ENCODE peak calls at places on chromosomes 1 and 21, in nine cellular contexts. One of them, this sample, is unnamed.

GRCh38 chr1:199129247-199129646 is 490.4 kb downstream of the PTPRC start:
- DNase-seq in MM.1S: no peak
- DNase-seq in cardiac muscle cell: no peak
- DNase-seq in K562: no peak
- DNase-seq in uterus: no peak
- DNase-seq in fibroblast of lung: peak
- DNase-seq in endothelial cell of umbilical vein: peak
- DNase-seq in breast epithelium: no peak
- DNase-seq in A549: no peak
- DNase-seq in this sample: no peak

GRCh38 chr1:201542166-201543045 is 3.5 kb downstream of the NAV1 start:
- DNase-seq in K562: no peak
- DNase-seq in breast epithelium: no peak
- DNase-seq in uterus: no peak
- DNase-seq in endothelial cell of umbilical vein: peak
- DNase-seq in cardiac muscle cell: no peak
- DNase-seq in A549: no peak
- DNase-seq in fibroblast of lung: peak
- DNase-seq in MM.1S: no peak
- DNase-seq in this sample: no peak

GRCh38 chr1:202615501-202616354 is 94.5 kb downstream of the SYT2 start:
- DNase-seq in MM.1S: peak
- DNase-seq in A549: no peak
- DNase-seq in breast epithelium: no peak
- DNase-seq in K562: no peak
- DNase-seq in fibroblast of lung: peak
- DNase-seq in uterus: no peak
- DNase-seq in endothelial cell of umbilical vein: peak
- DNase-seq in cardiac muscle cell: peak
- DNase-seq in this sample: peak

GRCh38 chr1:199948587-199949280 is 78.8 kb upstream of the NR5A2 start:
- DNase-seq in K562: no peak
- DNase-seq in fibroblast of lung: peak
- DNase-seq in endothelial cell of umbilical vein: peak
- DNase-seq in cardiac muscle cell: no peak
- DNase-seq in A549: peak
- DNase-seq in uterus: no peak
- DNase-seq in MM.1S: peak
- DNase-seq in breast epithelium: no peak
- DNase-seq in this sample: no peak

GRCh38 chr21:29163381-29164115 is 33.1 kb downstream of the MAP3K7CL start:
- DNase-seq in cardiac muscle cell: no peak
- DNase-seq in endothelial cell of umbilical vein: no peak
- DNase-seq in MM.1S: no peak
- DNase-seq in K562: no peak
- DNase-seq in fibroblast of lung: peak
- DNase-seq in uterus: no peak
- DNase-seq in A549: no peak
- DNase-seq in breast epithelium: no peak
- DNase-seq in this sample: no peak

GRCh38 chr1:234427950-234428646 is 50.9 kb downstream of the TARBP1 start:
- DNase-seq in MM.1S: no peak
- DNase-seq in K562: no peak
- DNase-seq in cardiac muscle cell: no peak
- DNase-seq in fibroblast of lung: no peak
- DNase-seq in endothelial cell of umbilical vein: peak
- DNase-seq in breast epithelium: no peak
- DNase-seq in uterus: no peak
- DNase-seq in A549: no peak
- DNase-seq in this sample: no peak

GRCh38 chr1:29398431-29398830 is 162.1 kb downstream of the PTPRU start:
- DNase-seq in endothelial cell of umbilical vein: no peak
- DNase-seq in fibroblast of lung: peak
- DNase-seq in MM.1S: no peak
- DNase-seq in cardiac muscle cell: no peak
- DNase-seq in uterus: no peak
- DNase-seq in breast epithelium: peak
- DNase-seq in K562: no peak
- DNase-seq in A549: no peak
- DNase-seq in this sample: no peak

GRCh38 chr21:20445971-20446370 is 552.2 kb upstream of the NCAM2 start:
- DNase-seq in A549: no peak
- DNase-seq in cardiac muscle cell: no peak
- DNase-seq in uterus: no peak
- DNase-seq in fibroblast of lung: no peak
- DNase-seq in breast epithelium: no peak
- DNase-seq in MM.1S: no peak
- DNase-seq in K562: no peak
- DNase-seq in endothelial cell of umbilical vein: no peak
- DNase-seq in this sample: no peak

GRCh38 chr21:44519346-44520325 is 20.4 kb downstream of the KRTAP10-1 start:
- DNase-seq in cardiac muscle cell: no peak
- DNase-seq in K562: no peak
- DNase-seq in endothelial cell of umbilical vein: no peak
- DNase-seq in fibroblast of lung: no peak
- DNase-seq in uterus: no peak
- DNase-seq in breast epithelium: no peak
- DNase-seq in MM.1S: no peak
- DNase-seq in A549: no peak
- DNase-seq in this sample: no peak

GRCh38 chr1:182990413-182991144 is 32.6 kb upstream of the LAMC1 start:
- DNase-seq in endothelial cell of umbilical vein: peak
- DNase-seq in cardiac muscle cell: no peak
- DNase-seq in fibroblast of lung: peak
- DNase-seq in breast epithelium: no peak
- DNase-seq in A549: no peak
- DNase-seq in MM.1S: no peak
- DNase-seq in K562: no peak
- DNase-seq in uterus: no peak
- DNase-seq in this sample: no peak

GRCh38 chr1:4063516-4063915 is 163.4 kb upstream of the C1orf174 start:
- DNase-seq in A549: no peak
- DNase-seq in fibroblast of lung: no peak
- DNase-seq in uterus: no peak
- DNase-seq in breast epithelium: no peak
- DNase-seq in endothelial cell of umbilical vein: no peak
- DNase-seq in MM.1S: no peak
- DNase-seq in K562: no peak
- DNase-seq in cardiac muscle cell: no peak
- DNase-seq in this sample: no peak

GRCh38 chr1:212561501-212561931 is 47.0 kb upstream of the ATF3 start:
- DNase-seq in fibroblast of lung: peak
- DNase-seq in K562: no peak
- DNase-seq in breast epithelium: no peak
- DNase-seq in cardiac muscle cell: no peak
- DNase-seq in A549: peak
- DNase-seq in endothelial cell of umbilical vein: peak
- DNase-seq in MM.1S: no peak
- DNase-seq in uterus: no peak
- DNase-seq in this sample: no peak

GRCh38 chr1:247347395-247348222 is 15.9 kb upstream of the ZNF496 start:
- DNase-seq in breast epithelium: no peak
- DNase-seq in MM.1S: no peak
- DNase-seq in cardiac muscle cell: no peak
- DNase-seq in K562: no peak
- DNase-seq in A549: no peak
- DNase-seq in endothelial cell of umbilical vein: no peak
- DNase-seq in uterus: peak
- DNase-seq in fibroblast of lung: no peak
- DNase-seq in this sample: peak

GRCh38 chr1:198254948-198255347 is 98.2 kb downstream of the NEK7 start:
- DNase-seq in A549: no peak
- DNase-seq in MM.1S: no peak
- DNase-seq in uterus: no peak
- DNase-seq in cardiac muscle cell: no peak
- DNase-seq in K562: no peak
- DNase-seq in breast epithelium: no peak
- DNase-seq in endothelial cell of umbilical vein: no peak
- DNase-seq in fibroblast of lung: no peak
- DNase-seq in this sample: no peak

GRCh38 chr1:85894651-85895050 is 186.4 kb upstream of the ZNHIT6 start:
- DNase-seq in uterus: no peak
- DNase-seq in MM.1S: peak
- DNase-seq in K562: peak
- DNase-seq in A549: peak
- DNase-seq in fibroblast of lung: peak
- DNase-seq in endothelial cell of umbilical vein: peak
- DNase-seq in breast epithelium: no peak
- DNase-seq in cardiac muscle cell: peak
- DNase-seq in this sample: peak

GRCh38 chr1:41547781-41548560 is 63.5 kb upstream of the EDN2 start:
- DNase-seq in endothelial cell of umbilical vein: no peak
- DNase-seq in uterus: peak
- DNase-seq in cardiac muscle cell: no peak
- DNase-seq in fibroblast of lung: no peak
- DNase-seq in K562: no peak
- DNase-seq in breast epithelium: no peak
- DNase-seq in A549: no peak
- DNase-seq in MM.1S: no peak
- DNase-seq in this sample: no peak

GRCh38 chr1:227547604-227548397 is 15.6 kb upstream of the ZNF678 start:
- DNase-seq in fibroblast of lung: no peak
- DNase-seq in uterus: no peak
- DNase-seq in K562: no peak
- DNase-seq in breast epithelium: no peak
- DNase-seq in cardiac muscle cell: no peak
- DNase-seq in MM.1S: no peak
- DNase-seq in endothelial cell of umbilical vein: no peak
- DNase-seq in A549: no peak
- DNase-seq in this sample: no peak
- H3K27ac ChIP-seq in fibroblast of lung: no peak
- H3K27ac ChIP-seq in uterus: no peak
- H3K27ac ChIP-seq in K562: no peak
- H3K27ac ChIP-seq in breast epithelium: no peak
- H3K27ac ChIP-seq in cardiac muscle cell: no peak
- H3K27ac ChIP-seq in MM.1S: no peak
- H3K27ac ChIP-seq in endothelial cell of umbilical vein: no peak
- H3K27ac ChIP-seq in A549: no peak
- H3K27ac ChIP-seq in this sample: no peak

GRCh38 chr1:1434131-1434811 is 1.2 kb upstream of the VWA1 start:
- DNase-seq in A549: no peak
- DNase-seq in MM.1S: no peak
- DNase-seq in endothelial cell of umbilical vein: no peak
- DNase-seq in breast epithelium: peak
- DNase-seq in K562: no peak
- DNase-seq in uterus: peak
- DNase-seq in cardiac muscle cell: peak
- DNase-seq in fibroblast of lung: no peak
- DNase-seq in this sample: no peak
- H3K4me3 ChIP-seq in A549: no peak
- H3K4me3 ChIP-seq in MM.1S: no peak
- H3K4me3 ChIP-seq in endothelial cell of umbilical vein: no peak
- H3K4me3 ChIP-seq in breast epithelium: no peak
- H3K4me3 ChIP-seq in K562: no peak
- H3K4me3 ChIP-seq in uterus: peak
- H3K4me3 ChIP-seq in cardiac muscle cell: no peak
- H3K4me3 ChIP-seq in fibroblast of lung: no peak
- H3K4me3 ChIP-seq in this sample: no peak

GRCh38 chr1:243543501-243543900 is 287.7 kb downstream of the SDCCAG8 start:
- DNase-seq in cardiac muscle cell: no peak
- DNase-seq in uterus: no peak
- DNase-seq in MM.1S: no peak
- DNase-seq in A549: no peak
- DNase-seq in breast epithelium: no peak
- DNase-seq in K562: no peak
- DNase-seq in fibroblast of lung: no peak
- DNase-seq in endothelial cell of umbilical vein: no peak
- DNase-seq in this sample: no peak

GRCh38 chr1:243542726-243543415 is 287.0 kb downstream of the SDCCAG8 start:
- DNase-seq in MM.1S: no peak
- DNase-seq in cardiac muscle cell: no peak
- DNase-seq in A549: peak
- DNase-seq in endothelial cell of umbilical vein: no peak
- DNase-seq in uterus: no peak
- DNase-seq in K562: no peak
- DNase-seq in fibroblast of lung: no peak
- DNase-seq in breast epithelium: no peak
- DNase-seq in this sample: no peak

GRCh38 chr1:243535014-243535413 is 279.2 kb downstream of the SDCCAG8 start:
- DNase-seq in uterus: no peak
- DNase-seq in K562: no peak
- DNase-seq in fibroblast of lung: no peak
- DNase-seq in MM.1S: no peak
- DNase-seq in A549: no peak
- DNase-seq in endothelial cell of umbilical vein: no peak
- DNase-seq in cardiac muscle cell: no peak
- DNase-seq in breast epithelium: no peak
- DNase-seq in this sample: no peak

DNA sequence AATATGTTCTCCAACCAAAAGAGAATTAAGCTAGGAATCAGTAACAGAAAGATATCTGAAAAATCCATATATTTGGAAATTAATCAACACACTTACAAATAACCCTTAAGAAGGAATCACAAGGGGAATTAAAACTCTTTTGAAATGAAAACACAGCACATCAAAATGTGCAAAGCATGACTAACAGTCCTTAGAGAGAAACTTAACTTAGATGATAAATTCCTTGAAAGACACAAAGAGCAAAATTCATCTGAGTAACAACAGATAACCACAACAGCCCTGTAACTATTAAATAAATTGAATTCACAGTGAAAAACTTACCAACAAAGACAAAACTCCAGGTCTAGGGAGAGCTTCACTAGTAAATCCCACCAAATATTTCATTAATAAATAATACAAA is 283.8 kb downstream of the SDCCAG8 start:
- DNase-seq in breast epithelium: no peak
- DNase-seq in A549: no peak
- DNase-seq in uterus: no peak
- DNase-seq in MM.1S: no peak
- DNase-seq in cardiac muscle cell: no peak
- DNase-seq in endothelial cell of umbilical vein: no peak
- DNase-seq in K562: no peak
- DNase-seq in fibroblast of lung: no peak
- DNase-seq in this sample: no peak
- H3K27ac ChIP-seq in breast epithelium: no peak
- H3K27ac ChIP-seq in A549: no peak
- H3K27ac ChIP-seq in uterus: no peak
- H3K27ac ChIP-seq in MM.1S: no peak
- H3K27ac ChIP-seq in cardiac muscle cell: no peak
- H3K27ac ChIP-seq in endothelial cell of umbilical vein: no peak
- H3K27ac ChIP-seq in K562: no peak
- H3K27ac ChIP-seq in fibroblast of lung: no peak
- H3K27ac ChIP-seq in this sample: no peak

DNA sequence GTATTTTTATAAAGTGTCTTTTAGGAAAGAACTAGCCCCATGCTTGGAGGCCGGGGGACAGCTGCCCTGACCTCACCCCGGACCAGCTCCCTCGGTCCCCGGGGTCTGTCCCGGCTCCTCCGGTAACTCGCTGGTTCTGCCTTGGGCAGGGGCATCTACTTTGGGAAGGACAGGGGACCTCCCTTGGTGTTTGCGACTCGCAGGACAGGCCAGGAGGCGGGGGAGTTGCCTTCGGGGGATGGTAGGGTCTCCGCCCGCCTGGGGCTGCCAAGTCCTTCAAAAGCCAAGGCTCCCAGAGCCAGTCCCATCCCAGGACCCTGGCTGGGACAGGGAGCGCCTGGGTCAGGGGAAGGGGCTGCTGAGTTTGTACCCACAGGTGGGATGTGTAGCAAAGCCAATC is 157.9 kb downstream of the PEX14 start:
- DNase-seq in breast epithelium: no peak
- DNase-seq in A549: no peak
- DNase-seq in uterus: no peak
- DNase-seq in cardiac muscle cell: no peak
- DNase-seq in fibroblast of lung: no peak
- DNase-seq in MM.1S: no peak
- DNase-seq in K562: no peak
- DNase-seq in endothelial cell of umbilical vein: no peak
- DNase-seq in this sample: peak
- H3K4me3 ChIP-seq in breast epithelium: no peak
- H3K4me3 ChIP-seq in A549: no peak
- H3K4me3 ChIP-seq in uterus: no peak
- H3K4me3 ChIP-seq in cardiac muscle cell: no peak
- H3K4me3 ChIP-seq in fibroblast of lung: no peak
- H3K4me3 ChIP-seq in MM.1S: no peak
- H3K4me3 ChIP-seq in K562: no peak
- H3K4me3 ChIP-seq in endothelial cell of umbilical vein: no peak
- H3K4me3 ChIP-seq in this sample: no peak